ENCODE peak calls at places on chromosomes 5 and 9, in four cellular contexts. One of them, this sample, is unnamed.

GRCh38 chr9:86282979-86283535 is 719 bp upstream of the ISCA1 start:
- DNase-seq in brain microvascular endothelial cell: peak; percentile 79
- DNase-seq in naive thymus-derived CD4-positive, alpha-beta T cell: no peak
- DNase-seq in CD8-positive, alpha-beta T cell: no peak
- DNase-seq in this sample: no peak

GRCh38 chr5:127003798-127004495 is 26.4 kb downstream of the MARCHF3 start:
- DNase-seq in brain microvascular endothelial cell: no peak
- DNase-seq in naive thymus-derived CD4-positive, alpha-beta T cell: no peak
- DNase-seq in CD8-positive, alpha-beta T cell: no peak
- DNase-seq in this sample: no peak

GRCh38 chr9:84782228-84782866 is 112.8 kb downstream of the NTRK2 start:
- DNase-seq in CD8-positive, alpha-beta T cell: no peak
- DNase-seq in brain microvascular endothelial cell: peak; percentile 60
- DNase-seq in naive thymus-derived CD4-positive, alpha-beta T cell: no peak
- DNase-seq in this sample: no peak

GRCh38 chr5:111813520-111813919 is 56.5 kb upstream of the NREP start:
- DNase-seq in CD8-positive, alpha-beta T cell: no peak
- DNase-seq in brain microvascular endothelial cell: no peak
- DNase-seq in naive thymus-derived CD4-positive, alpha-beta T cell: no peak
- DNase-seq in this sample: no peak

GRCh38 chr9:18526686-18527085 is 52.7 kb downstream of the ADAMTSL1 start:
- DNase-seq in brain microvascular endothelial cell: no peak
- DNase-seq in naive thymus-derived CD4-positive, alpha-beta T cell: no peak
- DNase-seq in CD8-positive, alpha-beta T cell: no peak
- DNase-seq in this sample: no peak

GRCh38 chr5:169954786-169955185 is 25.5 kb downstream of the INSYN2B start:
- DNase-seq in brain microvascular endothelial cell: no peak
- DNase-seq in naive thymus-derived CD4-positive, alpha-beta T cell: no peak
- DNase-seq in CD8-positive, alpha-beta T cell: no peak
- DNase-seq in this sample: no peak

GRCh38 chr9:119868694-119869093 is 499.5 kb upstream of the BRINP1 start:
- DNase-seq in naive thymus-derived CD4-positive, alpha-beta T cell: no peak
- DNase-seq in brain microvascular endothelial cell: no peak
- DNase-seq in CD8-positive, alpha-beta T cell: no peak
- DNase-seq in this sample: no peak

GRCh38 chr9:69468380-69468779 is 143.4 kb downstream of the ENTREP1 start:
- DNase-seq in brain microvascular endothelial cell: no peak
- DNase-seq in naive thymus-derived CD4-positive, alpha-beta T cell: no peak
- DNase-seq in CD8-positive, alpha-beta T cell: no peak
- DNase-seq in this sample: no peak

GRCh38 chr5:38931731-38932130 is 85.9 kb downstream of the OSMR start:
- DNase-seq in brain microvascular endothelial cell: peak; percentile 44
- DNase-seq in naive thymus-derived CD4-positive, alpha-beta T cell: no peak
- DNase-seq in CD8-positive, alpha-beta T cell: no peak
- DNase-seq in this sample: no peak

GRCh38 chr5:163724305-163724704 is 218.9 kb downstream of the MAT2B start:
- DNase-seq in naive thymus-derived CD4-positive, alpha-beta T cell: no peak
- DNase-seq in CD8-positive, alpha-beta T cell: no peak
- DNase-seq in brain microvascular endothelial cell: no peak
- DNase-seq in this sample: no peak

GRCh38 chr9:115216873-115217272 is 98.9 kb upstream of the TNC start:
- DNase-seq in CD8-positive, alpha-beta T cell: no peak
- DNase-seq in naive thymus-derived CD4-positive, alpha-beta T cell: no peak
- DNase-seq in brain microvascular endothelial cell: no peak
- DNase-seq in this sample: no peak

GRCh38 chr5:174337276-174338203 is 292.0 kb downstream of the NSG2 start:
- DNase-seq in brain microvascular endothelial cell: no peak
- DNase-seq in CD8-positive, alpha-beta T cell: no peak
- DNase-seq in naive thymus-derived CD4-positive, alpha-beta T cell: no peak
- DNase-seq in this sample: no peak

GRCh38 chr9:109513871-109514270 is 15.8 kb upstream of the PTPN3 start:
- DNase-seq in brain microvascular endothelial cell: no peak
- DNase-seq in naive thymus-derived CD4-positive, alpha-beta T cell: no peak
- DNase-seq in CD8-positive, alpha-beta T cell: no peak
- DNase-seq in this sample: no peak

GRCh38 chr5:7592910-7593309 is 197.0 kb downstream of the ADCY2 start:
- DNase-seq in naive thymus-derived CD4-positive, alpha-beta T cell: no peak
- DNase-seq in CD8-positive, alpha-beta T cell: no peak
- DNase-seq in brain microvascular endothelial cell: no peak
- DNase-seq in this sample: no peak

This sample was measured in CD4-positive, CD25-positive, alpha-beta regulatory T cell.